ENCODE peak calls at places on chromosomes 11 and 22, in eight cellular contexts. F is skeletal muscle cell; Z is mesothelial cell of epicardium; E is stimulated activated CD4-positive, alpha-beta T cell treated with anti-CD3 and anti-CD28 coated beads, Interleukin-1b, Interleukin-23, amount 100 ng/mL, for 1 hour; S is lower leg skin; R is GM12865; B is transverse colon; V is DMS 273 treated with DMSO at 0.1 percent for 48 hours. P is an unnamed sample.

GRCh38 chr11:119928047-119928446 is 199.0 kb upstream of the NECTIN1 start:
- DNase-seq in F (no peak), Z (no peak), E (no peak), S (no peak), R (no peak), B (no peak), V (no peak), P (no peak)

GRCh38 chr22:20407829-20408228 is 13.9 kb downstream of the ZNF74 start:
- DNase-seq in F (no peak), Z (no peak), E (no peak), S (peak), R (no peak), B (no peak), V (no peak), P (no peak)

GRCh38 chr22:29630180-29630498 is 26.7 kb downstream of the NF2 start:
- DNase-seq in F (no peak), Z (no peak), E (no peak), S (no peak), R (no peak), B (no peak), V (no peak), P (no peak)

GRCh38 chr11:131530411-131530810 is 160.0 kb downstream of the NTM start:
- DNase-seq in F (no peak), Z (no peak), E (no peak), S (no peak), R (no peak), B (no peak), V (no peak), P (no peak)

GRCh38 chr22:20975541-20976290 is 6.4 kb upstream of the LZTR1 start:
- DNase-seq in F (no peak), Z (no peak), E (no peak), S (no peak), R (no peak), B (no peak), V (no peak), P (no peak)

GRCh38 chr11:9710852-9711251 is 47.0 kb downstream of the SWAP70 start:
- DNase-seq in F (no peak), Z (no peak), E (no peak), S (no peak), R (no peak), B (no peak), V (no peak), P (no peak)

GRCh38 chr11:131206671-131207070 is 163.7 kb upstream of the NTM start:
- DNase-seq in F (no peak), Z (no peak), E (no peak), S (no peak), R (no peak), B (no peak), V (no peak), P (no peak)

GRCh38 chr22:47626428-47627390 is 864.3 kb downstream of the TBC1D22A start:
- DNase-seq in F (no peak), Z (no peak), E (no peak), S (peak), R (no peak), B (no peak), V (no peak), P (no peak)

GRCh38 chr11:73662445-73663157 is 16.2 kb downstream of the PLEKHB1 start:
- DNase-seq in F (no peak), Z (no peak), E (no peak), S (no peak), R (no peak), B (no peak), V (no peak), P (no peak)

GRCh38 chr11:134032501-134033091 is 36.3 kb upstream of the JAM3 start:
- DNase-seq in F (no peak), Z (no peak), E (no peak), S (no peak), R (no peak), B (no peak), V (peak), P (no peak)

GRCh38 chr11:134664447-134664846 is 252.4 kb upstream of the B3GAT1 start:
- DNase-seq in F (no peak), Z (no peak), E (no peak), S (peak), R (no peak), B (no peak), V (no peak), P (no peak)

GRCh38 chr11:2420502-2421225 is 20.1 kb downstream of the TSSC4 start:
- DNase-seq in F (peak), Z (peak), E (peak), S (peak), R (peak), B (peak), V (peak), P (no peak)

GRCh38 chr11:59692915-59693314 is 20.7 kb downstream of the OR10V1 start:
- DNase-seq in F (no peak), Z (no peak), E (no peak), S (no peak), R (no peak), B (no peak), V (no peak), P (no peak)

GRCh38 chr22:43378011-43378704 is 33.7 kb upstream of the MPPED1 start:
- DNase-seq in F (no peak), Z (no peak), E (no peak), S (no peak), R (peak), B (peak), V (no peak), P (no peak)

GRCh38 chr11:117073539-117073938 is 24.7 kb downstream of the SIK3 start:
- DNase-seq in F (no peak), Z (no peak), E (no peak), S (no peak), R (peak), B (no peak), V (no peak), P (no peak)

GRCh38 chr11:116348226-116348625 is 424.6 kb downstream of the BUD13 start:
- DNase-seq in F (no peak), Z (no peak), E (no peak), S (no peak), R (no peak), B (no peak), V (no peak), P (no peak)

GRCh38 chr11:57641426-57641825 is 8.3 kb downstream of the YPEL4 start:
- DNase-seq in F (peak), Z (no peak), E (no peak), S (no peak), R (peak), B (no peak), V (no peak), P (no peak)

GRCh38 chr11:1872267-1872985 is 19.3 kb downstream of the PRR33 start:
- DNase-seq in F (no peak), Z (no peak), E (no peak), S (no peak), R (no peak), B (no peak), V (no peak), P (no peak)

P was measured in Panc1.